ENCODE peak calls at places on chromosomes 7 and 10, in eight cellular contexts. Z is fibroblast of lung, O is uterus, T is pancreas, R is nephron progenitor cell, I is astrocyte of the spinal cord, Y is heart left ventricle, P is activated B cell treated with CpG ODN at 0.5 μM for 24 hours. J is an unnamed sample.

GRCh38 chr10:14838582-14839304 is 637 bp downstream of the HSPA14 start:
- DNase-seq in P (no peak), I (peak), Z (peak), Y (peak), R (peak), T (peak), O (peak), J (peak)

GRCh38 chr10:129344103-129344502 is 122.9 kb upstream of the MGMT start:
- DNase-seq in P (no peak), T (no peak), R (no peak), Z (no peak), Y (no peak), O (no peak), I (no peak), J (no peak)

GRCh38 chr7:100469227-100470044 is 5.4 kb upstream of the SPACDR start:
- DNase-seq in I (peak), P (peak), R (peak), O (peak), Z (peak), T (peak), Y (peak), J (peak)

GRCh38 chr7:140672382-140673062 is at the start of gene ADCK2:
- DNase-seq in Z (no peak), T (peak), P (peak), O (peak), R (peak), Y (peak), I (no peak), J (no peak)

GRCh38 chr7:13628231-13629001 is 361.1 kb downstream of the ETV1 start:
- DNase-seq in R (no peak), I (peak), O (no peak), P (no peak), T (no peak), Y (no peak), Z (peak), J (no peak)

GRCh38 chr7:90709501-90710465 is 113.7 kb downstream of the CDK14 start:
- DNase-seq in Z (peak), I (peak), P (peak), T (no peak), R (no peak), Y (no peak), O (peak), J (peak)

GRCh38 chr7:141381794-141382453 is 169.3 kb upstream of the AGK start:
- DNase-seq in P (no peak), Z (no peak), Y (no peak), I (no peak), O (no peak), T (no peak), R (no peak), J (no peak)

GRCh38 chr10:22821501-22821900 is 106.4 kb upstream of the ARMC3 start:
- DNase-seq in I (peak), R (no peak), Z (peak), Y (no peak), T (no peak), P (no peak), O (no peak), J (no peak)

GRCh38 chr10:19656420-19657042 is 159.7 kb upstream of the PLXDC2 start:
- DNase-seq in O (no peak), P (no peak), I (no peak), Z (peak), R (no peak), Y (no peak), T (no peak), J (no peak)

GRCh38 chr7:140049339-140050024 is 13.3 kb downstream of the PARP12 start:
- DNase-seq in T (no peak), I (no peak), Z (peak), Y (no peak), O (no peak), R (no peak), P (no peak), J (no peak)

GRCh38 chr7:461118-461452 is 58.6 kb downstream of the PDGFA start:
- DNase-seq in I (no peak), Y (no peak), P (no peak), O (no peak), Z (no peak), T (no peak), R (no peak), J (no peak)

GRCh38 chr10:33914746-33915145 is 580.3 kb upstream of the NRP1 start:
- DNase-seq in R (no peak), Z (no peak), I (no peak), Y (no peak), P (no peak), O (no peak), T (no peak), J (no peak)

GRCh38 chr10:90621577-90621976 is 236.3 kb downstream of the HTR7 start:
- DNase-seq in Z (peak), R (peak), I (peak), Y (no peak), O (no peak), T (no peak), P (no peak), J (no peak)

GRCh38 chr7:142443614-142444013 is 185.8 kb upstream of the PRSS58 start:
- DNase-seq in Z (peak), R (no peak), O (no peak), Y (no peak), P (no peak), T (no peak), I (no peak), J (no peak)

GRCh38 chr10:73625004-73625883 is 16.0 kb downstream of the MYOZ1 start:
- DNase-seq in Z (peak), O (no peak), Y (no peak), P (no peak), T (peak), R (peak), I (peak), J (peak)

GRCh38 chr7:131072505-131073091 is 255.1 kb upstream of the MKLN1 start:
- DNase-seq in I (peak), R (no peak), P (no peak), Y (no peak), Z (peak), O (no peak), T (no peak), J (no peak)

GRCh38 chr7:33874943-33875342 is 30.4 kb upstream of the BMPER start:
- DNase-seq in Z (peak), O (peak), I (peak), R (no peak), T (no peak), P (no peak), Y (peak), J (peak)

GRCh38 chr7:28732037-28732869 is 225.9 kb downstream of the TRIL start:
- DNase-seq in P (no peak), I (peak), Z (peak), O (no peak), R (peak), Y (no peak), T (no peak), J (no peak)

GRCh38 chr10:51035344-51035743 is 38.9 kb upstream of the PRKG1 start:
- DNase-seq in O (no peak), I (no peak), P (no peak), R (no peak), Z (no peak), T (no peak), Y (no peak), J (no peak)

GRCh38 chr10:75495434-75496190 is 64.2 kb downstream of the LRMDA start:
- DNase-seq in Y (no peak), P (no peak), R (no peak), Z (no peak), I (no peak), T (no peak), O (no peak), J (no peak)

GRCh38 chr7:143318661-143319060 is 2.8 kb downstream of the CLCN1 start:
- DNase-seq in P (no peak), Y (no peak), T (no peak), I (peak), O (no peak), Z (no peak), R (no peak), J (no peak)

GRCh38 chr7:155570171-155570958 is 24.0 kb upstream of the CNPY1 start:
- DNase-seq in I (no peak), T (no peak), Y (no peak), O (no peak), P (no peak), R (no peak), Z (no peak), J (no peak)

GRCh38 chr10:117483056-117483590 is 59.4 kb upstream of the EMX2 start:
- DNase-seq in Y (no peak), P (no peak), R (no peak), Z (no peak), I (no peak), T (no peak), O (no peak), J (no peak)

GRCh38 chr7:3206101-3206500 is 95.0 kb upstream of the SDK1 start:
- DNase-seq in Z (no peak), P (no peak), O (no peak), I (no peak), R (no peak), Y (no peak), T (no peak), J (no peak)

DNA sequence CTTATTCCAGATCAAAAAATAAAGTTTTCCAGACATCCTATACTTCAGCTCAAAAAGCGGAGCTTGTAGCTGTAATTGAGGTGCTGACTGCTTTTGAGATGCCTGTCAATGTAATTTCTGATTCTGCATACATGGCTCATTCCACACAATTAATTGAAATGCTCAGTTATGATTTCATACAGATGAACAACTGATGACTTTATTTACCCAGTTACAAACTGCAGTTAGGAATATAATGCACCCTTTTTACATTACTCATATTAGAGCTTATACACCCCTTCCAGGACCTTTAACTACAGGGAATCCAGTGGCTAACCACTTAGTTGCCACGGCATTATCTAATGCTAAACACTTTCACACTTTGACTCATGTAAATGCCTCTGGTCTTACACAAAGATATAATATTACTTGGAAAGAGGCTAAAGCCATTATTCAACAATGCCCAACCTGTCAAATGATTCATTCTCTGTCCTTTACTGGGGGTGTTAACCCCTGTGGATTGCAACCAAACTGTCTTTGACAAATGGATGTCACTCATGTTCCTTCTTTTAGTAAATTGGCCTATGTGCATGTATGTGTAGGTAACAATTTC is 147.3 kb downstream of the ZNF33B start:
- DNase-seq in R (no peak), P (no peak), T (no peak), Y (no peak), O (no peak), Z (peak), I (no peak), J (no peak)
- TF ChIP-seq CTCF in R (no peak), P (no peak), T (no peak), Y (no peak), O (no peak), Z (no peak), I (no peak), J (no peak)

GRCh38 chr7:15505761-15506160 is 56.1 kb downstream of the AGMO start:
- DNase-seq in R (no peak), O (no peak), P (no peak), Y (no peak), T (no peak), I (no peak), Z (no peak), J (no peak)

GRCh38 chr7:15504376-15504775 is 57.4 kb downstream of the AGMO start:
- DNase-seq in I (no peak), R (no peak), Z (no peak), P (no peak), T (no peak), O (no peak), Y (no peak), J (no peak)

GRCh38 chr7:15507235-15507634 is 54.6 kb downstream of the AGMO start:
- DNase-seq in P (no peak), I (peak), R (no peak), Y (no peak), Z (no peak), T (no peak), O (no peak), J (no peak)

GRCh38 chr7:15507708-15508107 is 54.1 kb downstream of the AGMO start:
- DNase-seq in Z (no peak), T (no peak), O (no peak), R (no peak), Y (no peak), P (no peak), I (no peak), J (no peak)

GRCh38 chr7:15503603-15504280 is 58.1 kb downstream of the AGMO start:
- DNase-seq in P (no peak), I (peak), Z (peak), T (no peak), O (no peak), R (no peak), Y (no peak), J (no peak)
- TF ChIP-seq CTCF in P (no peak), I (peak), Z (peak), T (no peak), O (no peak), R (no peak), Y (no peak), J (no peak)

DNA sequence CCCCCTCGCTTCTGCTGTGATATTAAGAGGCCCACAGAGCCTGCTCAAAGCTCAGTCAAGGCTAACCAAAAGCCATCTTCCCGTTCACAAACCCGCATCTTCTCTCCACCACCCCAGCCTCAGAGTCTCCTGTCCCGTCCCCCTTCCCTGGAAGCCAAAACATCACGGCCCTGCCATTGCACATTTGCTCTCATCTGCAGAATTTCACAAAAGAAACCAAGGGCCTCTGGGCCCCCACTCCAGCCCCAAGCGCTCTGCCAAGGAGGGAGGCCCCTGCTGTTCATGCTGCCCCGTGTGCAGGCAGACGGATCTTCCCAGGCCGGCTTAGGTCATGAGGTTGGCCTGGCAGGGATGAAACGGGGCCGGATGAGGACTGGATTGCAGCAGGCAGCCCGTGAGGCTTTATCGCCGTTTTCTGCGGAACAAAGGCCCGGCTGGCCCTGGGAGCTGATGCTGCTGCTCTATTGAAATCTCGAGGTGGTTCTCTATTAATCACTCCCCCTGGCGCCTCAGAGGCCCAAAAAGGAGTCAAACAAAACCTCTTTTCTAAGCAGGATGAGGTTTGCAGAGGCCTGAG is 31.5 kb upstream of the FOXK1 start:
- DNase-seq in O (peak), T (no peak), P (no peak), Y (peak), I (peak), R (peak), Z (peak), J (no peak)
- TF ChIP-seq CTCF in O (no peak), T (no peak), P (no peak), Y (no peak), I (no peak), R (no peak), Z (no peak), J (no peak)

DNA sequence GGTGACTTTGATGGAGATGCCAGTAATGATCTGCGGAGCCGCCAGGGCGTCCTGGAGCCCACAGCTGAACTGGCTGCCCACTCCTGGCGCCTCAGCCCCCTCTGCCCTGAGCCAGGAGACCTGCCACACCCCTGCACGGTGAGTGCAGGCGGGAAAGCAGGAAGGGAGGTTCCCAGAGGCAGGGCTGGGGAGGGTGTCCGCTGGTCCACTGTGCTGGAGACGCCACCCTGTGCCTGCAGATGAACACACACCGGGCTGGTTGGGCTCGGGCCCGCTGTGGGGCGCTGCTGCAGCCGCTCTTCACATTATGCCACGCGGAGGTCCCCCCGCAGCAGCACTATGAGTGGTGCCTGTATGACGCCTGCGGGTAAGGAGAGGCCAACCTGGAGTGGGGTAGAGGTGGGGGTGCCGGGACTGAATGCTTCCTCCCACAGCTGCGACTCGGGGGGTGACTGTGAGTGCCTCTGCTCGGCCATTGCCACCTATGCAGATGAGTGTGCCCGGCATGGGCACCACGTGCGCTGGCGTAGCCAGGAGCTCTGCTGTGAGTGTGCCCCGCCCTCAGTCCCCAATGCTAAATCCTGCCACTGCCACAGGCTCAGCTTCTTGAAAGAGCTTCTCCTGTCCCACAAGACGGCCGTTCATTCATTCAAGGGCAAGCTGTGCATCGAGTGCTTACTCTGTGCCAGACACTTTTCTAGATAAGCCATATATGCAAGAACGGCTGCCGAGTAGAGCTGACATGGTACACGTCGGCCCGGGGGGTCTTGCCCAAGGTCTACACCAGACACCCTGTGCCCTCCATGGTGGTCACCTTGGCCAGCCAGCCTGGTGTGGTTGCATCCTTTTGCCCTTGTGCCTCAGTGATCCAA is 14.3 kb upstream of the ZNF467 start:
- DNase-seq in R (no peak), O (no peak), Z (no peak), Y (no peak), T (no peak), I (no peak), P (no peak), J (no peak)
- TF ChIP-seq CTCF in R (no peak), O (no peak), Z (peak), Y (peak), T (no peak), I (peak), P (no peak), J (no peak)

DNA sequence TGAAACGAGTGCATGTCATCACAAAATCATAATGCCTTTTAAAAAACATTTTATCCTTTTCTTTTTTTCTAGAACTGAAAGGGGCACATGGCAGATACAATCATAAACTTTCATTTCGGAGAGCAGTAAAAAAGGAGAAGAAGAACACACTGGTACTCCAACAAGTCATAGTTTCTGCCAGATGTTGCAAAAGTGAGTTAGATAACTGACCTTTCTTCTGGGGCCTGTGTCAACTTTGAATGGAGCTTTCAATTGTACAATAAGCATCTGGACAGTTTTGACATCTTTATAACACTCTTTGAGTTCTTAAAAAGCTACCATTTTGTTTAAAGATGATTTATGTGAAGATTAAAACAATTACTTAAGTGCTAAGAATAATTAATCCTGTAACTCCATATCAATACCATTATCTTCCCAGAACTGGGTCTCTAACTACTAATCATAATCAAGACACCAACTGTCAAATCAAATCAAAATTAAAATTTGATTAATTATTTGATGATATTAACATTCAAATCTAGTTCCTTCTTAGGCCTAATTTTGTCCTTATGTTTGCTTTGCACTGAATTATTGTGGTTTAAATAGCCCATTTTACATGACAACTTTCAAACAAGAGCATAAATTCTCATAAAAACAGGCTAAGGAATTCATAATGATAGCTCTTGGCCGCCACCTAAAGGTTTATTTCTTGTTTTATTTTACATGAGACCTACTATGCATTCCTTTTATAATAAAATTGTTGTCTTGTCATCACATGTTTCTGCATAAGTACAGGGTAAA is 19.5 kb upstream of the ITGB8 start:
- DNase-seq in R (no peak), Z (peak), P (no peak), O (no peak), Y (no peak), T (no peak), I (peak), J (no peak)
- TF ChIP-seq CTCF in R (no peak), Z (peak), P (peak), O (peak), Y (no peak), T (no peak), I (peak), J (peak)

DNA sequence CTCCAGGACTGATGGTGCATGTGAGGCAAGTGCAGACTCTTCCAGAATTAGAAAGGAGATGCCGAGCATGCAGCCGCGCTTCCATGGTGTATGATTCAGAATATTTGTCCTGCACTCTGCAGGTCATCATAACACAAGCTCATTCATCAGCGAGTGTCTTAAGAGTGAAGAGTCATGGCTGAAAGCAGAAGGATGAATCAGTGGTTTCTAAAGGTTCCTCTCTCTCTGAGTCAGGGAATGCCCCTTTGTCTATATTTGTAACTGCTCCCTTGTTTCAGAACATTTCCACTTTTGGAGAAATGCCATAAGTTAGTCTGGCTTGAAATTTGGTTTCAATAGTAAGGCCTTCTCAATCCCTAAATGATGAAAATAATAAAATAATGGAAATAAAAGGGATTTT is 52.3 kb downstream of the HECW1 start:
- DNase-seq in T (no peak), I (peak), P (no peak), Y (no peak), O (no peak), R (no peak), Z (peak), J (no peak)
- TF ChIP-seq CTCF in T (no peak), I (no peak), P (no peak), Y (no peak), O (no peak), R (no peak), Z (no peak), J (no peak)

J was measured in tibial artery.